ENCODE peak calls at places on chromosome 5, in four cellular contexts. One of them, this sample, is unnamed.

GRCh38 chr5:104189031-104189430 is 626.4 kb upstream of the NUDT12 start:
- DNase-seq in PC-3: peak; percentile 62
- DNase-seq in GM23248: peak; percentile 1
- DNase-seq in dorsolateral prefrontal cortex: no peak
- DNase-seq in this sample: no peak

GRCh38 chr5:133544346-133544745 is 68.0 kb downstream of the FSTL4 start:
- DNase-seq in PC-3: no peak
- DNase-seq in dorsolateral prefrontal cortex: no peak
- DNase-seq in GM23248: no peak
- DNase-seq in this sample: no peak

GRCh38 chr5:133244242-133244641 is 192.4 kb downstream of the HSPA4 start:
- DNase-seq in GM23248: no peak
- DNase-seq in PC-3: peak; percentile 28
- DNase-seq in dorsolateral prefrontal cortex: no peak
- DNase-seq in this sample: no peak

GRCh38 chr5:132110930-132111329 is 37.3 kb downstream of the CSF2 start:
- DNase-seq in dorsolateral prefrontal cortex: no peak
- DNase-seq in PC-3: no peak
- DNase-seq in GM23248: peak; percentile 62
- DNase-seq in this sample: no peak

GRCh38 chr5:178527458-178528307 is 62.5 kb downstream of the COL23A1 start:
- DNase-seq in dorsolateral prefrontal cortex: no peak
- DNase-seq in PC-3: no peak
- DNase-seq in GM23248: no peak
- DNase-seq in this sample: no peak

GRCh38 chr5:178551059-178551458 is 39.1 kb downstream of the COL23A1 start:
- DNase-seq in dorsolateral prefrontal cortex: no peak
- DNase-seq in PC-3: peak; percentile 60
- DNase-seq in GM23248: peak; percentile 57
- DNase-seq in this sample: no peak

GRCh38 chr5:173202266-173202875 is 32.6 kb downstream of the NKX2-5 start:
- DNase-seq in dorsolateral prefrontal cortex: no peak
- DNase-seq in GM23248: no peak
- DNase-seq in PC-3: no peak
- DNase-seq in this sample: no peak

GRCh38 chr5:1366514-1366913 is 21.6 kb upstream of the CLPTM1L start:
- DNase-seq in GM23248: no peak
- DNase-seq in dorsolateral prefrontal cortex: no peak
- DNase-seq in PC-3: no peak
- DNase-seq in this sample: no peak

DNA sequence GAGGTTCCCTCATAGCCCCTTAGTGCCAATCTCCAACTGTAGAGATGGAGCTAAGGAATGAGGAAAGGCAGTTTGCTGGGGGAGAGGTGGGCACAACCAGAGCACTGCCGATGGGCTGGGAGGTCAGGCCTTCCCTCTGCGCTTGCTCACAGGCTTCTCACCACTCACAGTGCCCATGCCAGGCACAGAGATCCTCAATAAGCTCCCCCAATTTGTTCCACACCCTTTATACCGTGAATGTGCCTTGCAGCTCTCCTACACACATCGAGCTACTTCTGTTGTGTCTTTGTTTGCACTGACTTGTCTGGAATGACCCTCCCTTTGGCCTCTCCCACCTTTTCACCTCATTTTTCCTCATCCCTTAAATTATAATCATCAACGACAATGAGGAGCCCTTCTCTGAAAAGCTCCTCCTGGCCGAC is 1.6 kb upstream of the HK3 start:
- DNase-seq in dorsolateral prefrontal cortex: no peak
- DNase-seq in GM23248: no peak
- DNase-seq in PC-3: no peak
- DNase-seq in this sample: no peak
- H3K27ac ChIP-seq in dorsolateral prefrontal cortex: no peak overlapping the region
- H3K27ac ChIP-seq in GM23248: no peak overlapping the region
- H3K27ac ChIP-seq in PC-3: no peak overlapping the region
- H3K27ac ChIP-seq in this sample: no peak overlapping the region

DNA sequence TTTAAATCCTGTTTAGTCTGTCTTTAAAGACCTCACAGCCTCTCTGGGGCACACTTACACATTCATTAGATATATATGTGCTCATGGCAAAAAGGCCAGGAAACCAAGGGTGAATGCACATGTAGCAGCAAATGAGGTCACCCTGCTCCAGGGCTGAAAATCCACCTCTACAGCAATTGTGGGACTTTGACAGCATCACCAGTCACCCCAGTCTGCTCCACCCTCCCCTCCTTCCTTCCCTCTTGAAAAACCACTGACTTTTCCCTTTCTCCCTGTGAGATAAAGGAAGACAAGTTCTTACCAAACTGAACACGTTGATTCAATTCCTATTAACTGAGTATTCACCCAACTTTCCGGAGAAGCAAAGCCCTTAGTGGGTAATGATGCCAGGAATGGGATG is 15.2 kb upstream of the SH3RF2 start:
- DNase-seq in dorsolateral prefrontal cortex: no peak
- DNase-seq in PC-3: peak; percentile 8
- DNase-seq in GM23248: peak; percentile 63
- DNase-seq in this sample: peak; percentile 88
- H3K27ac ChIP-seq in dorsolateral prefrontal cortex: no peak overlapping the region
- H3K27ac ChIP-seq in PC-3: no peak overlapping the region
- H3K27ac ChIP-seq in GM23248: no peak overlapping the region
- H3K27ac ChIP-seq in this sample: peak overlapping the region; percentile 87

GRCh38 chr5:73450041-73450598 is 1.5 kb upstream of the FOXD1 start:
- DNase-seq in dorsolateral prefrontal cortex: no peak
- DNase-seq in PC-3: no peak
- DNase-seq in GM23248: peak; percentile 1
- DNase-seq in this sample: no peak
- H3K27ac ChIP-seq in dorsolateral prefrontal cortex: no peak overlapping the region
- H3K27ac ChIP-seq in PC-3: no peak overlapping the region
- H3K27ac ChIP-seq in GM23248: no peak overlapping the region
- H3K27ac ChIP-seq in this sample: no peak overlapping the region

GRCh38 chr5:169648725-169649124 is 11.7 kb downstream of the DOCK2 start:
- DNase-seq in PC-3: no peak
- DNase-seq in GM23248: peak; percentile 90
- DNase-seq in dorsolateral prefrontal cortex: no peak
- DNase-seq in this sample: no peak

GRCh38 chr5:169649486-169649885 is 12.4 kb downstream of the DOCK2 start:
- DNase-seq in PC-3: no peak
- DNase-seq in dorsolateral prefrontal cortex: no peak
- DNase-seq in GM23248: peak; percentile 28
- DNase-seq in this sample: no peak

GRCh38 chr5:169652057-169652456 is 15.0 kb downstream of the DOCK2 start:
- DNase-seq in GM23248: no peak
- DNase-seq in dorsolateral prefrontal cortex: no peak
- DNase-seq in PC-3: no peak
- DNase-seq in this sample: no peak

GRCh38 chr5:169651526-169651925 is 14.5 kb downstream of the DOCK2 start:
- DNase-seq in GM23248: no peak
- DNase-seq in dorsolateral prefrontal cortex: no peak
- DNase-seq in PC-3: no peak
- DNase-seq in this sample: no peak

GRCh38 chr5:169650701-169651331 is 13.7 kb downstream of the DOCK2 start:
- DNase-seq in GM23248: peak; percentile 79
- DNase-seq in dorsolateral prefrontal cortex: no peak
- DNase-seq in PC-3: peak; percentile 70
- DNase-seq in this sample: no peak
- H3K27ac ChIP-seq in GM23248: peak overlapping the region; percentile 81
- H3K27ac ChIP-seq in dorsolateral prefrontal cortex: no peak overlapping the region
- H3K27ac ChIP-seq in PC-3: peak overlapping the region; percentile 33
- H3K27ac ChIP-seq in this sample: no peak overlapping the region

GRCh38 chr5:177371705-177372533 is 12.3 kb upstream of the SLC34A1 start:
- DNase-seq in PC-3: no peak
- DNase-seq in GM23248: no peak
- DNase-seq in dorsolateral prefrontal cortex: no peak
- DNase-seq in this sample: no peak

GRCh38 chr5:177369913-177370487 is 12.3 kb downstream of the RGS14 start:
- DNase-seq in PC-3: no peak
- DNase-seq in GM23248: no peak
- DNase-seq in dorsolateral prefrontal cortex: no peak
- DNase-seq in this sample: no peak

GRCh38 chr5:177371120-177371537 is 13.1 kb upstream of the SLC34A1 start:
- DNase-seq in GM23248: no peak
- DNase-seq in PC-3: no peak
- DNase-seq in dorsolateral prefrontal cortex: no peak
- DNase-seq in this sample: no peak

GRCh38 chr5:177369050-177369912 is 11.6 kb downstream of the RGS14 start:
- DNase-seq in dorsolateral prefrontal cortex: no peak
- DNase-seq in GM23248: peak; percentile 65
- DNase-seq in PC-3: peak; percentile 61
- DNase-seq in this sample: no peak

DNA sequence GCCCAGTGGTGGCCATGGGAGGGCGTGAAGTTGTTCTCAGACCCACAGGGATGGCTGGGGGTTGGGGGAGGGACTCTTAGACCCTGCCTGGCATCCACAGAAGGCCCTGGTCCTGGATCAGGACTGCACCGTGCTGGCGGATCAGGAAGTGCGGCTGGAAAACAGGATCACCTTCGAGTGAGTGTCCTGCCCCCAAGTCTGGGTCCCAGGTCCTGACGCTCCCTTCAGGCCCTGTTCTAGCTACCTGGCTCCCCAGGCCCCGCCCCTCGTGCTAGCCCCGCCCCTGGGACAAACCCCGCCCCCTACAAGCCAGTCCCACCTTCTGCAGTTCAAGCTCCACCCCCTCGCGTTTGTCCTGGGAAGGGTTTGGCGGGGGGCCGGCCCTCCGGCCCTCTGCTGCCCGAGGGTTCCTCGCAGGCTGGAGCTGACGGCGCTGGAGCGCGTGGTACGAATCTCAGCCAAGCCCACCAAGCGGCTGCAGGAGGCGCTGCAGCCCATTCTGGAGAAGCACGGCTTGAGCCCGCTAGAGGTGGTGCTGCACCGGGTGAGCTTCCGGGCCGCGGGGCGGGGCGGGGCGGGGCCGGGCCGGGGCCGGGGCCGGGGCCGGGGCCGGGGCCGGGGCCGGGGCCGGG is 12.9 kb downstream of the RGS14 start:
- DNase-seq in PC-3: peak; percentile 94
- DNase-seq in dorsolateral prefrontal cortex: no peak
- DNase-seq in GM23248: peak; percentile 94
- DNase-seq in this sample: no peak
- H3K27ac ChIP-seq in PC-3: no peak overlapping the region
- H3K27ac ChIP-seq in dorsolateral prefrontal cortex: peak overlapping the region; percentile 78
- H3K27ac ChIP-seq in GM23248: no peak overlapping the region
- H3K27ac ChIP-seq in this sample: peak overlapping the region; percentile 50

DNA sequence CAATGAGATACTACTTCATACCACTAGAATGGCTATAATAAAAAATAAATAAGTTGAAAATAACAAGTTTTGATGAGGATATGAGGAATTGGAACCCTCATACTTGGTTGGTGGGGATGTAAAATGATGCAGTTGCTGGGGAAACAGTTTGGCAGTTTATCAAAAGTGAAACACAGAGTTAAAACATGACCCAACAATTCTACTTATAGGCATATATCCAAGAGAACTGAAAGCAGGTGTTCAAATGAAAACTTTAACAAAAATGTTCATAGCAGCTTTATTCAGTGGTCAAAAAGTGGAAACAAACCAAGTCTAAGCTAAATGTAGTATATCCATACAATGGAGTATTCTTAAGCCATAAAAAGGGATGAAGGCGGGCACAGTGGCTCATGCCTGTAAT is 13.1 kb upstream of the LHFPL2 start:
- DNase-seq in GM23248: no peak
- DNase-seq in PC-3: no peak
- DNase-seq in dorsolateral prefrontal cortex: no peak
- DNase-seq in this sample: no peak
- H3K27ac ChIP-seq in GM23248: no peak overlapping the region
- H3K27ac ChIP-seq in PC-3: no peak overlapping the region
- H3K27ac ChIP-seq in dorsolateral prefrontal cortex: no peak overlapping the region
- H3K27ac ChIP-seq in this sample: no peak overlapping the region

GRCh38 chr5:38018011-38018410 is 178.2 kb upstream of the GDNF start:
- DNase-seq in PC-3: no peak
- DNase-seq in dorsolateral prefrontal cortex: no peak
- DNase-seq in GM23248: no peak
- DNase-seq in this sample: no peak

GRCh38 chr5:38022621-38023020 is 182.8 kb upstream of the GDNF start:
- DNase-seq in PC-3: no peak
- DNase-seq in dorsolateral prefrontal cortex: no peak
- DNase-seq in GM23248: no peak
- DNase-seq in this sample: no peak

GRCh38 chr5:38023353-38023752 is 183.5 kb upstream of the GDNF start:
- DNase-seq in PC-3: no peak
- DNase-seq in dorsolateral prefrontal cortex: no peak
- DNase-seq in GM23248: no peak
- DNase-seq in this sample: no peak

GRCh38 chr5:38029431-38030065 is 189.7 kb upstream of the GDNF start:
- DNase-seq in PC-3: peak; percentile 23
- DNase-seq in dorsolateral prefrontal cortex: no peak
- DNase-seq in GM23248: no peak
- DNase-seq in this sample: no peak

GRCh38 chr5:38023799-38024198 is 184.0 kb upstream of the GDNF start:
- DNase-seq in GM23248: peak; percentile 13
- DNase-seq in dorsolateral prefrontal cortex: no peak
- DNase-seq in PC-3: peak; percentile 60
- DNase-seq in this sample: no peak
- H3K27ac ChIP-seq in GM23248: no peak overlapping the region
- H3K27ac ChIP-seq in dorsolateral prefrontal cortex: no peak overlapping the region
- H3K27ac ChIP-seq in PC-3: no peak overlapping the region
- H3K27ac ChIP-seq in this sample: no peak overlapping the region

DNA sequence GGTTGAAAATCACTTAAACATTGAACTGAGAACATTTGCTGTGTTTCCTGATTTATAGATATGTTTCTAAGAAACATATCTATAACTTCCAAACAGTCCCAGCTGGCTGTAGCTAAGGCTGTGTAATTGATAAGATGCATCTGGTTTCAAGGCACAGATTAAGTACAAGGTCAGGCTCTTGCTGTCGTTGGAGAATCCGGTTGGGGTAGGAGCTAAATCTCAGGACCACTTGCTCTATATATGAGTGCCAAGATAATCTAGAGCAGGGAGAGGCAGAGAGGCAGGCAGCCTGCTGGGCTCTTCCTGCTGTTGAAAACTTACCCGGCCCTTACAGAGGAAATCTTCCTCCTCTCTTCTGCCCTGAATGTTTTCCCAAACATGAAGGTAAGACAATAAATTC is at the start of gene C7:
- DNase-seq in dorsolateral prefrontal cortex: no peak
- DNase-seq in GM23248: no peak
- DNase-seq in PC-3: no peak
- DNase-seq in this sample: no peak
- H3K27ac ChIP-seq in dorsolateral prefrontal cortex: no peak within 1 kb of the TSS
- H3K27ac ChIP-seq in GM23248: no peak within 1 kb of the TSS
- H3K27ac ChIP-seq in PC-3: no peak within 1 kb of the TSS
- H3K27ac ChIP-seq in this sample: no peak within 1 kb of the TSS

This sample was measured in epithelial cell of prostate.